ENCODE peak calls at places on chromosomes 4 and X, in eight cellular contexts. One of them, this sample, is unnamed.

GRCh38 chr4:35461931-35462659 is 782.2 kb downstream of the ARAP2 start:
- DNase-seq in tibial nerve: no peak
- DNase-seq in T-helper 2 cell: no peak
- DNase-seq in NCI-H345: no peak
- DNase-seq in ACHN: peak
- DNase-seq in adipocyte: no peak
- DNase-seq in KG1: no peak
- DNase-seq in putamen: no peak
- DNase-seq in this sample: peak

GRCh38 chr4:187929024-187929423 is 66.5 kb upstream of the ZFP42 start:
- DNase-seq in tibial nerve: no peak
- DNase-seq in T-helper 2 cell: no peak
- DNase-seq in NCI-H345: peak
- DNase-seq in ACHN: peak
- DNase-seq in adipocyte: no peak
- DNase-seq in KG1: no peak
- DNase-seq in putamen: no peak
- DNase-seq in this sample: peak

GRCh38 chr4:76948441-76949292 is 885 bp upstream of the SEPTIN11 start:
- DNase-seq in tibial nerve: peak
- DNase-seq in T-helper 2 cell: peak
- DNase-seq in NCI-H345: no peak
- DNase-seq in ACHN: peak
- DNase-seq in adipocyte: peak
- DNase-seq in KG1: no peak
- DNase-seq in putamen: peak
- DNase-seq in this sample: peak

GRCh38 chr4:2587215-2587823 is 50.9 kb downstream of the FAM193A start:
- DNase-seq in tibial nerve: no peak
- DNase-seq in T-helper 2 cell: no peak
- DNase-seq in NCI-H345: no peak
- DNase-seq in ACHN: no peak
- DNase-seq in adipocyte: no peak
- DNase-seq in KG1: no peak
- DNase-seq in putamen: no peak
- DNase-seq in this sample: no peak

GRCh38 chrX:155235891-155236290 is 19.6 kb downstream of the VBP1 start:
- DNase-seq in tibial nerve: no peak
- DNase-seq in T-helper 2 cell: no peak
- DNase-seq in NCI-H345: no peak
- DNase-seq in ACHN: no peak
- DNase-seq in adipocyte: no peak
- DNase-seq in KG1: no peak
- DNase-seq in putamen: no peak
- DNase-seq in this sample: no peak

GRCh38 chr4:714087-714486 is 8.5 kb downstream of the PCGF3 start:
- DNase-seq in tibial nerve: no peak
- DNase-seq in T-helper 2 cell: no peak
- DNase-seq in NCI-H345: no peak
- DNase-seq in ACHN: no peak
- DNase-seq in adipocyte: no peak
- DNase-seq in KG1: no peak
- DNase-seq in putamen: no peak
- DNase-seq in this sample: no peak

GRCh38 chr4:182478475-182478874 is 235.3 kb downstream of the TENM3 start:
- DNase-seq in tibial nerve: no peak
- DNase-seq in T-helper 2 cell: no peak
- DNase-seq in NCI-H345: peak
- DNase-seq in ACHN: peak
- DNase-seq in adipocyte: peak
- DNase-seq in KG1: no peak
- DNase-seq in putamen: peak
- DNase-seq in this sample: peak

GRCh38 chrX:43971966-43972961 is 926 bp downstream of the NDP start:
- DNase-seq in tibial nerve: no peak
- DNase-seq in T-helper 2 cell: no peak
- DNase-seq in NCI-H345: peak
- DNase-seq in ACHN: no peak
- DNase-seq in adipocyte: peak
- DNase-seq in KG1: no peak
- DNase-seq in putamen: peak
- DNase-seq in this sample: no peak

GRCh38 chr4:7013171-7013570 is 30.0 kb upstream of the TADA2B start:
- DNase-seq in tibial nerve: no peak
- DNase-seq in T-helper 2 cell: no peak
- DNase-seq in NCI-H345: no peak
- DNase-seq in ACHN: no peak
- DNase-seq in adipocyte: no peak
- DNase-seq in KG1: no peak
- DNase-seq in putamen: no peak
- DNase-seq in this sample: no peak

GRCh38 chrX:43750248-43750676 is 94.2 kb downstream of the MAOA start:
- DNase-seq in tibial nerve: peak
- DNase-seq in T-helper 2 cell: peak
- DNase-seq in NCI-H345: peak
- DNase-seq in ACHN: peak
- DNase-seq in adipocyte: peak
- DNase-seq in KG1: peak
- DNase-seq in putamen: peak
- DNase-seq in this sample: peak

GRCh38 chrX:22746081-22746480 is 253.7 kb upstream of the DDX53 start:
- DNase-seq in tibial nerve: no peak
- DNase-seq in T-helper 2 cell: no peak
- DNase-seq in NCI-H345: no peak
- DNase-seq in ACHN: no peak
- DNase-seq in adipocyte: no peak
- DNase-seq in KG1: no peak
- DNase-seq in putamen: no peak
- DNase-seq in this sample: no peak

GRCh38 chrX:7252013-7252610 is 104.2 kb upstream of the PUDP start:
- DNase-seq in tibial nerve: no peak
- DNase-seq in T-helper 2 cell: no peak
- DNase-seq in NCI-H345: no peak
- DNase-seq in ACHN: no peak
- DNase-seq in adipocyte: no peak
- DNase-seq in KG1: no peak
- DNase-seq in putamen: no peak
- DNase-seq in this sample: no peak

GRCh38 chr4:83112678-83113428 is 1.7 kb downstream of the PLAC8 start:
- DNase-seq in tibial nerve: no peak
- DNase-seq in T-helper 2 cell: no peak
- DNase-seq in NCI-H345: no peak
- DNase-seq in ACHN: no peak
- DNase-seq in adipocyte: peak
- DNase-seq in KG1: peak
- DNase-seq in putamen: no peak
- DNase-seq in this sample: no peak

GRCh38 chrX:150225756-150226155 is 137.4 kb upstream of the MAMLD1 start:
- DNase-seq in tibial nerve: no peak
- DNase-seq in T-helper 2 cell: no peak
- DNase-seq in NCI-H345: no peak
- DNase-seq in ACHN: no peak
- DNase-seq in adipocyte: no peak
- DNase-seq in KG1: no peak
- DNase-seq in putamen: no peak
- DNase-seq in this sample: no peak

GRCh38 chr4:103400405-103400804 is 202.3 kb upstream of the CENPE start:
- DNase-seq in tibial nerve: no peak
- DNase-seq in T-helper 2 cell: no peak
- DNase-seq in NCI-H345: no peak
- DNase-seq in ACHN: no peak
- DNase-seq in adipocyte: no peak
- DNase-seq in KG1: no peak
- DNase-seq in putamen: no peak
- DNase-seq in this sample: peak

GRCh38 chr4:83297548-83298260 is 13.1 kb upstream of the COQ2 start:
- DNase-seq in tibial nerve: no peak
- DNase-seq in T-helper 2 cell: no peak
- DNase-seq in NCI-H345: no peak
- DNase-seq in ACHN: no peak
- DNase-seq in adipocyte: no peak
- DNase-seq in KG1: peak
- DNase-seq in putamen: no peak
- DNase-seq in this sample: no peak

GRCh38 chrX:93875621-93876282 is 201.7 kb downstream of the FAM133A start:
- DNase-seq in tibial nerve: no peak
- DNase-seq in T-helper 2 cell: no peak
- DNase-seq in NCI-H345: no peak
- DNase-seq in ACHN: no peak
- DNase-seq in adipocyte: no peak
- DNase-seq in KG1: no peak
- DNase-seq in putamen: no peak
- DNase-seq in this sample: no peak

GRCh38 chr4:108370291-108370690 is 201.6 kb upstream of the LEF1 start:
- DNase-seq in tibial nerve: no peak
- DNase-seq in T-helper 2 cell: no peak
- DNase-seq in NCI-H345: no peak
- DNase-seq in ACHN: no peak
- DNase-seq in adipocyte: no peak
- DNase-seq in KG1: no peak
- DNase-seq in putamen: no peak
- DNase-seq in this sample: no peak

GRCh38 chrX:35773958-35774564 is 24.1 kb upstream of the MAGEB16 start:
- DNase-seq in tibial nerve: no peak
- DNase-seq in T-helper 2 cell: no peak
- DNase-seq in NCI-H345: no peak
- DNase-seq in ACHN: no peak
- DNase-seq in adipocyte: no peak
- DNase-seq in KG1: no peak
- DNase-seq in putamen: no peak
- DNase-seq in this sample: no peak

GRCh38 chr4:175540151-175540550 is 271.9 kb downstream of the GPM6A start:
- DNase-seq in tibial nerve: no peak
- DNase-seq in T-helper 2 cell: no peak
- DNase-seq in NCI-H345: no peak
- DNase-seq in ACHN: no peak
- DNase-seq in adipocyte: no peak
- DNase-seq in KG1: no peak
- DNase-seq in putamen: no peak
- DNase-seq in this sample: no peak

GRCh38 chr4:126451237-126451885 is 1136.6 kb downstream of the FAT4 start:
- DNase-seq in tibial nerve: no peak
- DNase-seq in T-helper 2 cell: no peak
- DNase-seq in NCI-H345: no peak
- DNase-seq in ACHN: no peak
- DNase-seq in adipocyte: peak
- DNase-seq in KG1: no peak
- DNase-seq in putamen: no peak
- DNase-seq in this sample: no peak

GRCh38 chr4:167424338-167425256 is 190.3 kb upstream of the SPOCK3 start:
- DNase-seq in tibial nerve: no peak
- DNase-seq in T-helper 2 cell: no peak
- DNase-seq in NCI-H345: no peak
- DNase-seq in ACHN: no peak
- DNase-seq in adipocyte: no peak
- DNase-seq in KG1: no peak
- DNase-seq in putamen: no peak
- DNase-seq in this sample: no peak